ENCODE peak calls at places on chromosome 14, in ten cellular contexts. One of them, this sample, is unnamed.

GRCh38 chr14:63454863-63455622 is 88.1 kb downstream of the PPP2R5E start:
- DNase-seq in CD4-positive, CD25-positive, alpha-beta regulatory T cell: no peak
- DNase-seq in GM20000: no peak
- DNase-seq in naive thymus-derived CD4-positive, alpha-beta T cell: no peak
- DNase-seq in SW480: no peak
- DNase-seq in NCI-H446 treated with DMSO at 0.1 percent for 48 hours: peak
- DNase-seq in fibroblast of the aortic adventitia: peak
- DNase-seq in AG20443: no peak
- DNase-seq in tibial artery: no peak
- DNase-seq in ureter: no peak
- DNase-seq in this sample: no peak

GRCh38 chr14:23512156-23512555 is 39.4 kb downstream of the ZFHX2 start:
- DNase-seq in CD4-positive, CD25-positive, alpha-beta regulatory T cell: peak
- DNase-seq in GM20000: peak
- DNase-seq in naive thymus-derived CD4-positive, alpha-beta T cell: peak
- DNase-seq in SW480: no peak
- DNase-seq in NCI-H446 treated with DMSO at 0.1 percent for 48 hours: peak
- DNase-seq in fibroblast of the aortic adventitia: no peak
- DNase-seq in AG20443: no peak
- DNase-seq in tibial artery: no peak
- DNase-seq in ureter: no peak
- DNase-seq in this sample: no peak

GRCh38 chr14:38255673-38256357 is at the start of gene CLEC14A:
- DNase-seq in CD4-positive, CD25-positive, alpha-beta regulatory T cell: peak
- DNase-seq in GM20000: no peak
- DNase-seq in naive thymus-derived CD4-positive, alpha-beta T cell: no peak
- DNase-seq in SW480: no peak
- DNase-seq in NCI-H446 treated with DMSO at 0.1 percent for 48 hours: no peak
- DNase-seq in fibroblast of the aortic adventitia: no peak
- DNase-seq in AG20443: peak
- DNase-seq in tibial artery: peak
- DNase-seq in ureter: peak
- DNase-seq in this sample: peak

GRCh38 chr14:58836303-58836702 is 198.5 kb downstream of the DACT1 start:
- DNase-seq in CD4-positive, CD25-positive, alpha-beta regulatory T cell: no peak
- DNase-seq in GM20000: no peak
- DNase-seq in naive thymus-derived CD4-positive, alpha-beta T cell: no peak
- DNase-seq in SW480: no peak
- DNase-seq in NCI-H446 treated with DMSO at 0.1 percent for 48 hours: no peak
- DNase-seq in fibroblast of the aortic adventitia: no peak
- DNase-seq in AG20443: no peak
- DNase-seq in tibial artery: no peak
- DNase-seq in ureter: no peak
- DNase-seq in this sample: no peak

GRCh38 chr14:96511146-96511545 is 9.0 kb downstream of the PAPOLA start:
- DNase-seq in CD4-positive, CD25-positive, alpha-beta regulatory T cell: no peak
- DNase-seq in GM20000: no peak
- DNase-seq in naive thymus-derived CD4-positive, alpha-beta T cell: no peak
- DNase-seq in SW480: no peak
- DNase-seq in NCI-H446 treated with DMSO at 0.1 percent for 48 hours: no peak
- DNase-seq in fibroblast of the aortic adventitia: no peak
- DNase-seq in AG20443: no peak
- DNase-seq in tibial artery: no peak
- DNase-seq in ureter: no peak
- DNase-seq in this sample: no peak

GRCh38 chr14:65349100-65349499 is 63.4 kb upstream of the FUT8 start:
- DNase-seq in CD4-positive, CD25-positive, alpha-beta regulatory T cell: no peak
- DNase-seq in GM20000: no peak
- DNase-seq in naive thymus-derived CD4-positive, alpha-beta T cell: no peak
- DNase-seq in SW480: no peak
- DNase-seq in NCI-H446 treated with DMSO at 0.1 percent for 48 hours: no peak
- DNase-seq in fibroblast of the aortic adventitia: no peak
- DNase-seq in AG20443: no peak
- DNase-seq in tibial artery: no peak
- DNase-seq in ureter: no peak
- DNase-seq in this sample: no peak

GRCh38 chr14:96255501-96256366 is at the start of gene BDKRB1:
- DNase-seq in CD4-positive, CD25-positive, alpha-beta regulatory T cell: no peak
- DNase-seq in GM20000: no peak
- DNase-seq in naive thymus-derived CD4-positive, alpha-beta T cell: no peak
- DNase-seq in SW480: no peak
- DNase-seq in NCI-H446 treated with DMSO at 0.1 percent for 48 hours: no peak
- DNase-seq in fibroblast of the aortic adventitia: peak
- DNase-seq in AG20443: peak
- DNase-seq in tibial artery: no peak
- DNase-seq in ureter: no peak
- DNase-seq in this sample: no peak

GRCh38 chr14:22926316-22926715 is 2.9 kb downstream of the PRMT5 start:
- DNase-seq in CD4-positive, CD25-positive, alpha-beta regulatory T cell: no peak
- DNase-seq in GM20000: no peak
- DNase-seq in naive thymus-derived CD4-positive, alpha-beta T cell: no peak
- DNase-seq in SW480: peak
- DNase-seq in NCI-H446 treated with DMSO at 0.1 percent for 48 hours: no peak
- DNase-seq in fibroblast of the aortic adventitia: no peak
- DNase-seq in AG20443: no peak
- DNase-seq in tibial artery: peak
- DNase-seq in ureter: no peak
- DNase-seq in this sample: no peak

GRCh38 chr14:45112886-45113772 is 21.2 kb downstream of the FKBP3 start:
- DNase-seq in CD4-positive, CD25-positive, alpha-beta regulatory T cell: no peak
- DNase-seq in GM20000: no peak
- DNase-seq in naive thymus-derived CD4-positive, alpha-beta T cell: no peak
- DNase-seq in SW480: no peak
- DNase-seq in NCI-H446 treated with DMSO at 0.1 percent for 48 hours: no peak
- DNase-seq in fibroblast of the aortic adventitia: peak
- DNase-seq in AG20443: no peak
- DNase-seq in tibial artery: no peak
- DNase-seq in ureter: no peak
- DNase-seq in this sample: no peak

GRCh38 chr14:75041613-75042012 is 9.7 kb downstream of the MLH3 start:
- DNase-seq in CD4-positive, CD25-positive, alpha-beta regulatory T cell: no peak
- DNase-seq in GM20000: no peak
- DNase-seq in naive thymus-derived CD4-positive, alpha-beta T cell: no peak
- DNase-seq in SW480: peak
- DNase-seq in NCI-H446 treated with DMSO at 0.1 percent for 48 hours: no peak
- DNase-seq in fibroblast of the aortic adventitia: no peak
- DNase-seq in AG20443: no peak
- DNase-seq in tibial artery: no peak
- DNase-seq in ureter: no peak
- DNase-seq in this sample: no peak

GRCh38 chr14:51188566-51189185 is 51.4 kb upstream of the TMX1 start:
- DNase-seq in CD4-positive, CD25-positive, alpha-beta regulatory T cell: no peak
- DNase-seq in GM20000: no peak
- DNase-seq in naive thymus-derived CD4-positive, alpha-beta T cell: no peak
- DNase-seq in SW480: no peak
- DNase-seq in NCI-H446 treated with DMSO at 0.1 percent for 48 hours: no peak
- DNase-seq in fibroblast of the aortic adventitia: peak
- DNase-seq in AG20443: peak
- DNase-seq in tibial artery: no peak
- DNase-seq in ureter: no peak
- DNase-seq in this sample: no peak

GRCh38 chr14:99537399-99537798 is 56.2 kb downstream of the CCNK start:
- DNase-seq in CD4-positive, CD25-positive, alpha-beta regulatory T cell: no peak
- DNase-seq in GM20000: no peak
- DNase-seq in naive thymus-derived CD4-positive, alpha-beta T cell: no peak
- DNase-seq in SW480: peak
- DNase-seq in NCI-H446 treated with DMSO at 0.1 percent for 48 hours: no peak
- DNase-seq in fibroblast of the aortic adventitia: peak
- DNase-seq in AG20443: peak
- DNase-seq in tibial artery: no peak
- DNase-seq in ureter: no peak
- DNase-seq in this sample: peak